ENCODE peak calls at places on chromosomes 7 and 10, in four cellular contexts. X is prostate gland, C is testis, M is mesendoderm. A is an unnamed sample. For H3K4me1, the result is how much of the 10 kb centered on the place peaks cover.

GRCh38 chr7:18202315-18203045 is 174.8 kb upstream of the PRPS1L1 start:
- DNase-seq in X (no peak), M (no peak), C (no peak), A (no peak)

GRCh38 chr7:43666938-43667337 is 62.4 kb downstream of the COA1 start:
- DNase-seq in C (no peak), X (no peak), M (no peak), A (no peak)

GRCh38 chr7:34900891-34901493 is 136.3 kb downstream of the DPY19L1 start:
- DNase-seq in C (no peak), X (no peak), M (peak), A (no peak)

GRCh38 chr10:49153971-49154370 is 20.1 kb upstream of the FAM170B start:
- DNase-seq in X (no peak), M (no peak), C (no peak), A (no peak)

GRCh38 chr7:5594616-5595544 is 171.2 kb upstream of the TNRC18 start:
- DNase-seq in X (no peak), C (no peak), M (peak), A (no peak)

GRCh38 chr10:3452234-3452633 is 279.7 kb upstream of the PITRM1 start:
- DNase-seq in X (no peak), C (no peak), M (peak), A (no peak)

GRCh38 chr7:120805636-120806388 is 52.1 kb downstream of the TSPAN12 start:
- DNase-seq in C (peak), X (peak), M (peak), A (peak)

GRCh38 chr10:128310966-128311658 is 184.9 kb upstream of the MKI67 start:
- DNase-seq in M (peak), X (no peak), C (no peak), A (no peak)

GRCh38 chr10:368579-369255 is 233.5 kb downstream of the ZMYND11 start:
- DNase-seq in C (no peak), X (no peak), M (no peak), A (no peak)

GRCh38 chr7:100835903-100836811 is 8.8 kb upstream of the EPHB4 start:
- DNase-seq in X (peak), C (no peak), M (peak), A (peak)

GRCh38 chr10:112810651-112811215 is 139.3 kb upstream of the TCF7L2 start:
- DNase-seq in M (no peak), C (no peak), X (no peak), A (no peak)

GRCh38 chr10:58813573-58813972 is 300.9 kb downstream of the BICC1 start:
- DNase-seq in M (no peak), X (no peak), C (no peak), A (no peak)

GRCh38 chr10:102230861-102231356 is 4.8 kb downstream of the ELOVL3 start:
- DNase-seq in C (peak), X (no peak), M (peak), A (peak)

GRCh38 chr10:97584060-97584797 is at the start of gene HOGA1:
- DNase-seq in C (peak), X (peak), M (peak), A (no peak)

GRCh38 chr7:116139007-116139406 is 71.3 kb upstream of the TES start:
- DNase-seq in X (no peak), M (peak), C (peak), A (no peak)

GRCh38 chr10:19651549-19651948 is 164.7 kb upstream of the PLXDC2 start:
- DNase-seq in X (no peak), M (no peak), C (no peak), A (no peak)

DNA sequence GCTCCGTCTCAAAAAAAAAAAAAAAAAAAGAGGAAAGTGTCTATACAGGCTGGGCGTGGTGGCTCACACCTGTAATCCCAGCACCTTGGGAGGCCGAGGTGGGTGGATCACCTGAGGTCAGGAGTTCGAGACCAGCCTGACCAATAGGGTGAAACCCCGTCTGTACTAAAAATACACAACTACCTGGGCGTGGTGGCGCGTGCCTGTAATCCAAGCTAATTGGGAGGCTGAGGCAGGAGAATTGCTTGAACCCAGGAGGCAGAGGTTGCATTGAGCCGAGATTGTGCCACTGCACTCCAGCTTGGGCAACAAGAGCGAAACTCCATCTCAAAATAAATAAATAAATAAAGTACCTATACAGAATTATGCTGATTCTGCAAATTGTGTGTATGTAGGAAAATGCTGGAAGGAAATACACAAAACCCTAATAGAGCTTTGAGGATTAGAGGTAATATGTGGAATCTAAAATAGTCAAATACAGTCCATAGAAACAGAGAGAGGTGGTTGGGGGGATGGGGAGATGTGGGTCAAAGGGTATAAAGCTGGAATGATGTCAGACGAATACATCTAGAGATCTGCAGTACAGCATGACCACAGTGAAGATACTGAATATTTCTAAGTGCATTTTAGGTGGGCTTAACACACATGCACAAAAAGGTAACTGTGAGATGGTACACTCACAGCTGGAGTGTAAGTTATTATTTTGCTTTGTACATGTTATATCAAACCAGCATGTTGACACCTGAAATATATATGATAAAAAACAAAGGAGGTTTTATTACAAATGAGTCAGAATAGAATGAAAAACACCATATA is 174.5 kb upstream of the KLF14 start:
- DNase-seq in M (no peak), C (no peak), X (no peak), A (no peak)
- H3K4me1 ChIP-seq in M (under half), C (under half), X (under half), A (half or more)

GRCh38 chr10:13891542-13892431 is 305.0 kb downstream of the PRPF18 start:
- DNase-seq in M (peak), X (no peak), C (no peak), A (no peak)

GRCh38 chr10:13893926-13894325 is 307.2 kb downstream of the PRPF18 start:
- DNase-seq in X (no peak), C (no peak), M (peak), A (no peak)

GRCh38 chr10:13890617-13891541 is 304.1 kb downstream of the PRPF18 start:
- DNase-seq in X (no peak), C (no peak), M (peak), A (no peak)

GRCh38 chr10:13892871-13893270 is 306.1 kb downstream of the PRPF18 start:
- DNase-seq in X (no peak), M (peak), C (no peak), A (no peak)

GRCh38 chr10:13890233-13890616 is 303.5 kb downstream of the PRPF18 start:
- DNase-seq in M (peak), X (no peak), C (no peak), A (no peak)
- H3K4me3 ChIP-seq in M (peak), X (no peak), C (no peak), A (peak)

DNA sequence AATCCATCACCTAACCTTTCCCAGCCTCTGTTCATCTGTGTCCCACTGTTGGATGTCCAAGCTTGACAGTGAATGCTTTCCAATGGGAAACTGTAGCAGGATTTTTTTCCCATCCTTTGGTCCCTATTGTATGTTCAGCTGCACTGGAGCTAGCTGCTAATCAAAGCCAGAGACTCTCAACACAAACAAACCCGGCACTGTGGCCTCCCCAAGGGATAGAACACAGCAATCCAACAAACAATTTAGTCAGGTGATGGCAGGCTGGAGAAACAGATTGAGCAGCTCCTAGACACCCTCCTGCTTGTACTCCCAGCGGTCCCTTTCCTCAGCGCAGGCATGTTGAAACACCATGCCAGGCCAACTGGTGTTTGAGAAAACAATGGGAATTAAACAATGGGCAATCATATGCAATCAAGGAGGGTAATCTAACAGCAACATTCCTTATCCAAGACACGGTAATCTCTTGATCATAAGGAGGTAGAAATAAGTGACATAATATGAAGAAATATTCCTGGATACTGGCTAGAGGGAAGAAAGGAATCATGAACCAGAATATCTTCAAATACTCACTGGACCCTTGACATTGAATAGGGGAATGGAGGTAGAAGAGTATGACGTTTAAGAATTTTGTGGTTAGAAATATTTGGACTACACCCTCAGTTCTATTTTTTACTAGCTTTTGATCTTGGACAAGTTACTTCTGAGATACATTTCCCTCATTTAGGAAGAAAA is 15.0 kb downstream of the PTN start:
- DNase-seq in M (no peak), C (no peak), X (no peak), A (no peak)
- H3K4me1 ChIP-seq in M (under half), C (under half), X (under half), A (under half)

GRCh38 chr10:33095867-33096479 is 137.9 kb upstream of the ITGB1 start:
- DNase-seq in X (no peak), M (no peak), C (no peak), A (no peak)
- H3K4me3 ChIP-seq in X (no peak), M (no peak), C (no peak), A (no peak)

GRCh38 chr10:71713135-71714040 is 6.2 kb downstream of the C10orf105 start:
- DNase-seq in X (peak), M (peak), C (peak), A (peak)

GRCh38 chr10:71714592-71714991 is 5.0 kb downstream of the C10orf105 start:
- DNase-seq in C (no peak), X (no peak), M (no peak), A (no peak)

GRCh38 chr10:71712572-71713134 is 6.9 kb downstream of the C10orf105 start:
- DNase-seq in M (no peak), C (no peak), X (no peak), A (no peak)

GRCh38 chr10:71715026-71715425 is 4.6 kb downstream of the C10orf105 start:
- DNase-seq in M (no peak), C (no peak), X (no peak), A (no peak)

GRCh38 chr10:71714055-71714454 is 5.5 kb downstream of the C10orf105 start:
- DNase-seq in C (no peak), M (no peak), X (no peak), A (no peak)
- H3K4me1 ChIP-seq in C (under half), M (under half), X (under half), A (under half)

DNA sequence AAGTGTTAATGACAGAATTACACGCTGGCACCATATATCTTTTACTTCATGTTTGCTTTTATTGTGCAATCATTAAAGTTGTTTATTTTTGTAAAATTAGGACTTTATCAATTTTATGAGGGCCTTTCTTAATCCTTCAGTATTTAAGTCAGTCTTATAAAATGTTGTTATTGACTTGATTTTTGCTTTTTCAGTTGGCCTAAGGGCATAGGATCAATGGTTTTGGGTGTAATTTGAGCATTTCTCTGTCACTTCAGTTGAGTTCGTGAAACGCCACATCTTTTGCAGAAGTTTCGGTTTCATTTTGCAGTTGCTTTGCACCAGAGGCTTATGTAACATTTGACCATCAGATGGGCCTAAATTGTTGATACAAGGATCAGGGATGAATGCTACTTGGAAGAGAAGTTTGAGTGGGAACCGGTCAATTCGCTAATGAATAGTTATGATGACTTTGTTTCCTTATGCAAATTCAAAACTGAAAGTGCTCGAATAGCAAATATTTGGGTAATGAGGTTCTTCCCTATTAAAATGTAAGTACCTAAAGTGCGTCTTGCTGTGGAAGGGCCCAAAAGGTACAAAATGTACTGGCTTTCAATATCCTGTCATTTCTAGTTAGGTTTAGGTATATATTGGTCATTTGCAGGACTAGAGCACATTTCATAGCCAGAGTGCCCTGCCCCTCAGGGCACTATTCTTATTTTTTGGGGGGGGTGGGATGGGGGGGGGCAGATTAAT is 340.9 kb downstream of the LRMDA start:
- DNase-seq in X (no peak), M (no peak), C (no peak), A (no peak)
- H3K4me3 ChIP-seq in X (peak), M (no peak), C (peak), A (peak)

A was measured in stomach.